ENCODE peak calls at places on chromosomes 11 and 22, in seven cellular contexts. One of them, this sample, is unnamed.

GRCh38 chr11:111983187-111983986 is 41.8 kb upstream of the DLAT start:
- DNase-seq in MCF 10A: no peak
- DNase-seq in endothelial cell: peak
- DNase-seq in HFF-Myc: no peak
- DNase-seq in HCT116: no peak
- DNase-seq in GM23338: peak
- DNase-seq in cardiac fibroblast: peak
- DNase-seq in this sample: peak

GRCh38 chr22:38417252-38418060 is 37.5 kb downstream of the KCNJ4 start:
- DNase-seq in MCF 10A: no peak
- DNase-seq in endothelial cell: no peak
- DNase-seq in HFF-Myc: no peak
- DNase-seq in HCT116: no peak
- DNase-seq in GM23338: no peak
- DNase-seq in cardiac fibroblast: no peak
- DNase-seq in this sample: no peak

GRCh38 chr11:13680501-13681264 is 12.2 kb downstream of the FAR1 start:
- DNase-seq in MCF 10A: no peak
- DNase-seq in endothelial cell: no peak
- DNase-seq in HFF-Myc: no peak
- DNase-seq in HCT116: no peak
- DNase-seq in GM23338: peak
- DNase-seq in cardiac fibroblast: peak
- DNase-seq in this sample: no peak

GRCh38 chr11:14007566-14007965 is 45.0 kb downstream of the SPON1 start:
- DNase-seq in MCF 10A: no peak
- DNase-seq in endothelial cell: no peak
- DNase-seq in HFF-Myc: no peak
- DNase-seq in HCT116: no peak
- DNase-seq in GM23338: no peak
- DNase-seq in cardiac fibroblast: no peak
- DNase-seq in this sample: no peak

GRCh38 chr11:107018902-107019493 is 722 bp upstream of the GUCY1A2 start:
- DNase-seq in MCF 10A: peak
- DNase-seq in endothelial cell: peak
- DNase-seq in HFF-Myc: no peak
- DNase-seq in HCT116: no peak
- DNase-seq in GM23338: peak
- DNase-seq in cardiac fibroblast: peak
- DNase-seq in this sample: peak

GRCh38 chr11:121762820-121763219 is 310.1 kb upstream of the SORL1-AS1 start:
- DNase-seq in MCF 10A: peak
- DNase-seq in endothelial cell: no peak
- DNase-seq in HFF-Myc: no peak
- DNase-seq in HCT116: no peak
- DNase-seq in GM23338: peak
- DNase-seq in cardiac fibroblast: peak
- DNase-seq in this sample: no peak

GRCh38 chr11:66142370-66143263 is 72.5 kb downstream of the PACS1 start:
- DNase-seq in MCF 10A: peak
- DNase-seq in endothelial cell: no peak
- DNase-seq in HFF-Myc: no peak
- DNase-seq in HCT116: peak
- DNase-seq in GM23338: no peak
- DNase-seq in cardiac fibroblast: no peak
- DNase-seq in this sample: peak

GRCh38 chr22:20292108-20292507 is 24.0 kb upstream of the RTN4R start:
- DNase-seq in MCF 10A: no peak
- DNase-seq in endothelial cell: no peak
- DNase-seq in HFF-Myc: no peak
- DNase-seq in HCT116: no peak
- DNase-seq in GM23338: no peak
- DNase-seq in cardiac fibroblast: no peak
- DNase-seq in this sample: no peak

GRCh38 chr11:126739499-126740145 is 260.9 kb downstream of the KIRREL3 start:
- DNase-seq in MCF 10A: no peak
- DNase-seq in endothelial cell: no peak
- DNase-seq in HFF-Myc: no peak
- DNase-seq in HCT116: no peak
- DNase-seq in GM23338: no peak
- DNase-seq in cardiac fibroblast: no peak
- DNase-seq in this sample: no peak

GRCh38 chr11:36253238-36253637 is 36.0 kb downstream of the COMMD9 start:
- DNase-seq in MCF 10A: no peak
- DNase-seq in endothelial cell: no peak
- DNase-seq in HFF-Myc: no peak
- DNase-seq in HCT116: no peak
- DNase-seq in GM23338: peak
- DNase-seq in cardiac fibroblast: no peak
- DNase-seq in this sample: no peak

GRCh38 chr11:125242141-125242780 is 77.7 kb downstream of the PKNOX2 start:
- DNase-seq in MCF 10A: no peak
- DNase-seq in endothelial cell: no peak
- DNase-seq in HFF-Myc: no peak
- DNase-seq in HCT116: no peak
- DNase-seq in GM23338: no peak
- DNase-seq in cardiac fibroblast: no peak
- DNase-seq in this sample: no peak

GRCh38 chr11:123056835-123057491 is 5.0 kb downstream of the HSPA8 start:
- DNase-seq in MCF 10A: no peak
- DNase-seq in endothelial cell: no peak
- DNase-seq in HFF-Myc: no peak
- DNase-seq in HCT116: no peak
- DNase-seq in GM23338: no peak
- DNase-seq in cardiac fibroblast: no peak
- DNase-seq in this sample: no peak

GRCh38 chr11:96506041-96506440 is 116.2 kb downstream of the JRKL start:
- DNase-seq in MCF 10A: no peak
- DNase-seq in endothelial cell: no peak
- DNase-seq in HFF-Myc: no peak
- DNase-seq in HCT116: no peak
- DNase-seq in GM23338: no peak
- DNase-seq in cardiac fibroblast: no peak
- DNase-seq in this sample: no peak

GRCh38 chr11:116418388-116419041 is 354.3 kb downstream of the BUD13 start:
- DNase-seq in MCF 10A: no peak
- DNase-seq in endothelial cell: no peak
- DNase-seq in HFF-Myc: no peak
- DNase-seq in HCT116: no peak
- DNase-seq in GM23338: no peak
- DNase-seq in cardiac fibroblast: no peak
- DNase-seq in this sample: no peak

GRCh38 chr11:66883021-66883968 is 26.4 kb downstream of the LRFN4 start:
- DNase-seq in MCF 10A: peak
- DNase-seq in endothelial cell: peak
- DNase-seq in HFF-Myc: no peak
- DNase-seq in HCT116: peak
- DNase-seq in GM23338: peak
- DNase-seq in cardiac fibroblast: peak
- DNase-seq in this sample: peak

GRCh38 chr22:19058713-19059451 is 63.3 kb downstream of the DGCR2 start:
- DNase-seq in MCF 10A: no peak
- DNase-seq in endothelial cell: no peak
- DNase-seq in HFF-Myc: no peak
- DNase-seq in HCT116: no peak
- DNase-seq in GM23338: no peak
- DNase-seq in cardiac fibroblast: no peak
- DNase-seq in this sample: no peak

GRCh38 chr11:73411031-73411430 is 34.8 kb downstream of the RELT start:
- DNase-seq in MCF 10A: no peak
- DNase-seq in endothelial cell: no peak
- DNase-seq in HFF-Myc: no peak
- DNase-seq in HCT116: no peak
- DNase-seq in GM23338: no peak
- DNase-seq in cardiac fibroblast: no peak
- DNase-seq in this sample: no peak

GRCh38 chr22:48263791-48264351 is 1501.4 kb downstream of the TBC1D22A start:
- DNase-seq in MCF 10A: no peak
- DNase-seq in endothelial cell: no peak
- DNase-seq in HFF-Myc: no peak
- DNase-seq in HCT116: no peak
- DNase-seq in GM23338: no peak
- DNase-seq in cardiac fibroblast: no peak
- DNase-seq in this sample: no peak

GRCh38 chr11:45538363-45538762 is 127.1 kb downstream of the CHST1 start:
- DNase-seq in MCF 10A: no peak
- DNase-seq in endothelial cell: no peak
- DNase-seq in HFF-Myc: no peak
- DNase-seq in HCT116: no peak
- DNase-seq in GM23338: no peak
- DNase-seq in cardiac fibroblast: peak
- DNase-seq in this sample: no peak

GRCh38 chr11:69501121-69501489 is 19.6 kb downstream of the LINC01488 start:
- DNase-seq in MCF 10A: no peak
- DNase-seq in endothelial cell: no peak
- DNase-seq in HFF-Myc: no peak
- DNase-seq in HCT116: no peak
- DNase-seq in GM23338: no peak
- DNase-seq in cardiac fibroblast: no peak
- DNase-seq in this sample: no peak

GRCh38 chr22:37804886-37805857 is 2.6 kb upstream of the GCAT start:
- DNase-seq in MCF 10A: peak
- DNase-seq in endothelial cell: peak
- DNase-seq in HFF-Myc: peak
- DNase-seq in HCT116: peak
- DNase-seq in GM23338: peak
- DNase-seq in cardiac fibroblast: peak
- DNase-seq in this sample: peak

GRCh38 chr11:363948-364761 is 5.1 kb upstream of the B4GALNT4 start:
- DNase-seq in MCF 10A: peak
- DNase-seq in endothelial cell: no peak
- DNase-seq in HFF-Myc: peak
- DNase-seq in HCT116: peak
- DNase-seq in GM23338: peak
- DNase-seq in cardiac fibroblast: no peak
- DNase-seq in this sample: peak
- TF ChIP-seq CTCF in MCF 10A: peak
- TF ChIP-seq CTCF in endothelial cell: no peak
- TF ChIP-seq CTCF in HFF-Myc: peak
- TF ChIP-seq CTCF in HCT116: peak
- TF ChIP-seq CTCF in GM23338: peak
- TF ChIP-seq CTCF in cardiac fibroblast: peak
- TF ChIP-seq CTCF in this sample: no peak

DNA sequence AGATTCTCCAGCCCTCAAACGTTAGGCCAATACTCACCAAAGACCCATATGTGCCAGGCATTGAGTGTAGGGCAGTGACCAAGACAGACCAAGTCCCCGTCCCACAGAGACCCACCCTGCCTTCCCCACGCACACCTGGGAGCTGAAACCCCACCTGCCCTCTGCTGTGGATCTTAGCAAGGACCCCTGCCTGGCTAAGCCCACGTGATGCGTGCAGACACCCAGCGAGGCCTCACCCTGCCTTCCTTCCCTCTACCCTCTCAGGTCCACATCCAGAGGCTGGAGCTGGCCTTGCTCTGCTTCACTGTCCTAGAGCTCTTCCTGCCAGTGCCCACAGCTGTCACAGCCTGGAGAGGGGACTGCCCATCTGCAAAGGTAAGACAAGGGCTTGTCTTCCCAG is 10.2 kb downstream of the MS4A10 start:
- DNase-seq in MCF 10A: no peak
- DNase-seq in endothelial cell: no peak
- DNase-seq in HFF-Myc: no peak
- DNase-seq in HCT116: no peak
- DNase-seq in GM23338: no peak
- DNase-seq in cardiac fibroblast: no peak
- DNase-seq in this sample: no peak
- TF ChIP-seq CTCF in MCF 10A: no peak
- TF ChIP-seq CTCF in endothelial cell: no peak
- TF ChIP-seq CTCF in HFF-Myc: no peak
- TF ChIP-seq CTCF in HCT116: no peak
- TF ChIP-seq CTCF in GM23338: no peak
- TF ChIP-seq CTCF in cardiac fibroblast: no peak
- TF ChIP-seq CTCF in this sample: no peak

GRCh38 chr11:94993400-94993943 is 20.0 kb downstream of the KDM4D start:
- DNase-seq in MCF 10A: no peak
- DNase-seq in endothelial cell: no peak
- DNase-seq in HFF-Myc: no peak
- DNase-seq in HCT116: no peak
- DNase-seq in GM23338: no peak
- DNase-seq in cardiac fibroblast: no peak
- DNase-seq in this sample: no peak

GRCh38 chr11:94997437-94997836 is 23.9 kb downstream of the KDM4D start:
- DNase-seq in MCF 10A: peak
- DNase-seq in endothelial cell: no peak
- DNase-seq in HFF-Myc: no peak
- DNase-seq in HCT116: no peak
- DNase-seq in GM23338: peak
- DNase-seq in cardiac fibroblast: no peak
- DNase-seq in this sample: no peak

DNA sequence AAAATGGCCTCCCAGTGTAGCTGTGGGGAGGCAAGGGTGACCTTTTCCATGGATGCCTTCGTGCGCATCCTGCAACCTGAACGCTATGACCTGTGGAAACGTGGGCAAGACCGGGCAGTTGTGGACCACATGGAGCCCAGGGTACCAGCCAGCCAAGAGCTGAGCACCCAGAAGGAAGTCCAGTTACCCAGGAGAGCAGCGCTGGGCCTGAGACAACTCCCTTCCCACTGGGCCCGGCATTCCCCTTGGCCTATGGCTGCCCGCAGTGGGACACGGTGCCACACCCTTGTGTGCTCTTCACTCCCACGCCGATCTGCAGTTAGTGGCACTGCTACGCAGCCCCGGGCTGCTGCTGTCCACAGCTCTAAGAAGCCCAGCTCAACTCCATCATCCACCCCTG is 24.8 kb downstream of the KDM4D start:
- DNase-seq in MCF 10A: no peak
- DNase-seq in endothelial cell: no peak
- DNase-seq in HFF-Myc: no peak
- DNase-seq in HCT116: no peak
- DNase-seq in GM23338: no peak
- DNase-seq in cardiac fibroblast: no peak
- DNase-seq in this sample: no peak
- TF ChIP-seq CTCF in MCF 10A: no peak
- TF ChIP-seq CTCF in endothelial cell: no peak
- TF ChIP-seq CTCF in HFF-Myc: no peak
- TF ChIP-seq CTCF in HCT116: no peak
- TF ChIP-seq CTCF in GM23338: no peak
- TF ChIP-seq CTCF in cardiac fibroblast: no peak
- TF ChIP-seq CTCF in this sample: no peak

GRCh38 chr11:32312865-32313403 is 122.4 kb downstream of the WT1 start:
- DNase-seq in MCF 10A: peak
- DNase-seq in endothelial cell: peak
- DNase-seq in HFF-Myc: no peak
- DNase-seq in HCT116: peak
- DNase-seq in GM23338: peak
- DNase-seq in cardiac fibroblast: peak
- DNase-seq in this sample: peak
- TF ChIP-seq CTCF in MCF 10A: peak
- TF ChIP-seq CTCF in endothelial cell: peak
- TF ChIP-seq CTCF in HFF-Myc: peak
- TF ChIP-seq CTCF in HCT116: peak
- TF ChIP-seq CTCF in GM23338: peak
- TF ChIP-seq CTCF in cardiac fibroblast: peak
- TF ChIP-seq CTCF in this sample: peak

GRCh38 chr22:35380537-35381423 is at the start of gene HMOX1:
- DNase-seq in MCF 10A: peak
- DNase-seq in endothelial cell: peak
- DNase-seq in HFF-Myc: peak
- DNase-seq in HCT116: peak
- DNase-seq in GM23338: peak
- DNase-seq in cardiac fibroblast: peak
- DNase-seq in this sample: peak
- TF ChIP-seq CTCF in MCF 10A: peak
- TF ChIP-seq CTCF in endothelial cell: no peak
- TF ChIP-seq CTCF in HFF-Myc: no peak
- TF ChIP-seq CTCF in HCT116: no peak
- TF ChIP-seq CTCF in GM23338: peak
- TF ChIP-seq CTCF in cardiac fibroblast: no peak
- TF ChIP-seq CTCF in this sample: no peak